ENCODE peak calls at places on chromosomes 11 and 22, in eight cellular contexts. Q is fibroblast of pulmonary artery; R is NCI-H774; C is GM04503; X is neural progenitor cell; T is amniotic stem cell; P is GM12865; I is activated CD4-positive, CD25-positive, alpha-beta regulatory T cell treated with anti-CD3 and anti-CD28 coated beads, Interleukin-2, amount 50 U/mL, for 16 hours. V is an unnamed sample.
A peak's percentile ranks its signal among the peaks of the same experiment; 100 is the strongest.

GRCh38 chr11:17354070-17354924 is 2.7 kb downstream of the NCR3LG1 start:
- DNase-seq in R (peak; percentile 60), Q (peak; percentile 85), T (peak; percentile 58), P (peak; percentile 75), X (peak; percentile 71), I (peak; percentile 47), C (peak; percentile 28), V (no peak)

GRCh38 chr11:108498816-108499408 is 728 bp upstream of the POGLUT3 start:
- DNase-seq in R (no peak), C (no peak), P (no peak), I (no peak), Q (no peak), T (no peak), X (no peak), V (no peak)

GRCh38 chr11:122796128-122796717 is 42.1 kb upstream of the CRTAM start:
- DNase-seq in P (peak; percentile 62), R (peak; percentile 9), X (peak; percentile 59), T (no peak), Q (peak; percentile 58), C (no peak), I (peak; percentile 23), V (no peak)

GRCh38 chr11:5831196-5831829 is 10.4 kb downstream of the OR52E6 start:
- DNase-seq in C (no peak), P (no peak), R (no peak), X (peak; percentile 4), Q (no peak), I (no peak), T (no peak), V (no peak)

GRCh38 chr11:20406484-20406883 is 19.0 kb downstream of the PRMT3 start:
- DNase-seq in C (no peak), I (no peak), T (no peak), P (no peak), Q (no peak), X (no peak), R (no peak), V (no peak)

GRCh38 chr11:129435499-129436245 is 60.0 kb downstream of the BARX2 start:
- DNase-seq in T (no peak), R (no peak), X (no peak), Q (no peak), I (no peak), P (no peak), C (no peak), V (no peak)

GRCh38 chr11:61160487-61161189 is 588 bp downstream of the VPS37C start:
- DNase-seq in P (no peak), R (no peak), T (no peak), X (no peak), Q (peak; percentile 14), I (no peak), C (no peak), V (no peak)

GRCh38 chr22:47543447-47543846 is 781.0 kb downstream of the TBC1D22A start:
- DNase-seq in Q (no peak), R (no peak), P (no peak), I (no peak), T (no peak), X (no peak), C (no peak), V (no peak)

GRCh38 chr11:88414385-88414861 is 76.9 kb upstream of the CTSC start:
- DNase-seq in I (no peak), P (no peak), C (no peak), R (peak; percentile 51), Q (peak; percentile 94), X (no peak), T (no peak), V (no peak)

GRCh38 chr22:28442951-28443876 is 236.4 kb downstream of the TTC28 start:
- DNase-seq in C (peak; percentile 46), I (no peak), T (peak; percentile 50), Q (peak; percentile 82), R (no peak), X (peak; percentile 78), P (no peak), V (no peak)

GRCh38 chr11:44179173-44179572 is 83.7 kb downstream of the EXT2 start:
- DNase-seq in C (peak; percentile 37), Q (no peak), R (no peak), P (no peak), I (no peak), T (no peak), X (no peak), V (no peak)

GRCh38 chr22:46061431-46062231 is 84.7 kb upstream of the WNT7B start:
- DNase-seq in X (peak; percentile 84), T (no peak), Q (no peak), P (no peak), R (no peak), C (no peak), I (no peak), V (no peak)

GRCh38 chr11:57116654-57117053 is 65.1 kb upstream of the LRRC55 start:
- DNase-seq in T (no peak), Q (peak; percentile 70), R (peak; percentile 12), X (peak; percentile 64), I (no peak), P (peak; percentile 48), C (peak; percentile 6), V (peak; percentile 52)

GRCh38 chr11:113862430-113862829 is 12.9 kb downstream of the USP28 start:
- DNase-seq in P (no peak), R (no peak), Q (peak; percentile 25), X (peak; percentile 48), I (no peak), C (no peak), T (no peak), V (no peak)

GRCh38 chr11:72336163-72336562 is 92.2 kb upstream of the PHOX2A start:
- DNase-seq in I (no peak), R (no peak), C (no peak), P (no peak), X (no peak), T (no peak), Q (no peak), V (no peak)

GRCh38 chr11:936199-936598 is 10.5 kb downstream of the AP2A2 start:
- DNase-seq in R (no peak), C (no peak), T (no peak), X (no peak), Q (no peak), I (no peak), P (no peak), V (no peak)

GRCh38 chr11:65646921-65647701 is 9.2 kb downstream of the SIPA1 start:
- DNase-seq in R (no peak), Q (peak; percentile 24), I (no peak), X (peak; percentile 57), T (no peak), C (no peak), P (no peak), V (no peak)

GRCh38 chr22:23835773-23836144 is 3.0 kb downstream of the DERL3 start:
- DNase-seq in P (no peak), I (no peak), T (no peak), Q (no peak), C (no peak), X (no peak), R (no peak), V (no peak)

GRCh38 chr11:62665630-62666258 is 632 bp downstream of the CSKMT start:
- DNase-seq in R (peak; percentile 29), C (peak; percentile 22), P (peak; percentile 74), Q (peak; percentile 78), X (peak; percentile 73), T (no peak), I (peak; percentile 30), V (no peak)

GRCh38 chr11:88179141-88179540 is 3.9 kb upstream of the RAB38 start:
- DNase-seq in P (peak; percentile 85), R (no peak), Q (no peak), I (no peak), C (no peak), X (no peak), T (no peak), V (no peak)

GRCh38 chr22:40436460-40437431 is 66.4 kb downstream of the SGSM3 start:
- DNase-seq in P (peak; percentile 93), Q (peak; percentile 81), R (peak; percentile 1), C (no peak), T (no peak), X (peak; percentile 68), I (no peak), V (peak; percentile 12)

GRCh38 chr11:113805640-113806039 is 26.0 kb downstream of the CLDN25 start:
- DNase-seq in T (no peak), P (no peak), Q (peak; percentile 3), I (no peak), C (no peak), R (no peak), X (no peak), V (no peak)

GRCh38 chr11:5625281-5625680 is 480 bp downstream of the TRIM34 start:
- DNase-seq in Q (no peak), R (no peak), P (peak; percentile 23), I (no peak), T (no peak), X (no peak), C (no peak), V (no peak)

GRCh38 chr11:71444811-71445210 is 3.4 kb downstream of the DHCR7 start:
- DNase-seq in I (no peak), P (no peak), Q (no peak), C (no peak), X (no peak), R (no peak), T (no peak), V (no peak)

GRCh38 chr11:62881579-62882427 is 1.1 kb downstream of the SLC3A2 start:
- DNase-seq in I (peak; percentile 89), R (peak; percentile 77), C (peak; percentile 82), T (peak; percentile 94), X (peak; percentile 92), P (peak; percentile 91), Q (peak; percentile 98), V (peak; percentile 94)

GRCh38 chr22:47837703-47838102 is 1075.3 kb downstream of the TBC1D22A start:
- DNase-seq in R (no peak), T (no peak), Q (peak; percentile 39), X (peak; percentile 49), P (peak; percentile 38), I (no peak), C (no peak), V (no peak)

GRCh38 chr22:37533995-37534394 is 14.8 kb upstream of the CARD10 start:
- DNase-seq in Q (peak; percentile 82), R (peak; percentile 1), T (no peak), I (no peak), C (peak; percentile 55), X (no peak), P (peak; percentile 48), V (no peak)

GRCh38 chr22:24120029-24120428 is 61.3 kb upstream of the SUSD2 start:
- DNase-seq in R (no peak), Q (no peak), X (no peak), C (no peak), I (no peak), P (no peak), T (no peak), V (no peak)

GRCh38 chr22:26629988-26630761 is 8.4 kb downstream of the CRYBA4 start:
- DNase-seq in X (no peak), I (no peak), P (no peak), C (no peak), T (no peak), Q (no peak), R (no peak), V (no peak)

GRCh38 chr22:49749227-49749626 is 78.4 kb downstream of the BRD1 start:
- DNase-seq in C (no peak), R (no peak), P (no peak), Q (no peak), X (no peak), T (no peak), I (no peak), V (no peak)

GRCh38 chr11:4704054-4704789 is at the start of gene MMP26:
- DNase-seq in Q (no peak), I (no peak), X (peak; percentile 23), R (peak; percentile 93), T (no peak), C (no peak), P (peak; percentile 36), V (no peak)

GRCh38 chr11:12411395-12411794 is 34.0 kb downstream of the PARVA start:
- DNase-seq in I (no peak), T (no peak), R (no peak), P (no peak), C (no peak), X (no peak), Q (no peak), V (no peak)

GRCh38 chr11:94111241-94111640 is 17.4 kb upstream of the PANX1 start:
- DNase-seq in P (no peak), T (no peak), C (no peak), I (no peak), R (no peak), X (no peak), Q (no peak), V (no peak)

GRCh38 chr22:36546932-36547331 is 18.0 kb upstream of the EIF3D start:
- DNase-seq in P (no peak), T (peak; percentile 37), R (no peak), I (no peak), C (peak; percentile 32), Q (peak; percentile 61), X (no peak), V (no peak)